ENCODE peak calls at places on chromosomes 16 and 17, in four cellular contexts. P, E, J and N are unnamed samples.

GRCh38 chr16:86143666-86144065 is 244.7 kb downstream of the IRF8 start:
- DNase-seq in J (no peak), P (no peak), E (no peak), N (no peak)

GRCh38 chr17:35313875-35314409 is 59.5 kb downstream of the SLFN11 start:
- DNase-seq in P (no peak), J (no peak), E (no peak), N (no peak)

GRCh38 chr17:29076087-29076486 is 33.1 kb downstream of the PIPOX start:
- DNase-seq in E (no peak), P (no peak), J (no peak), N (no peak)

GRCh38 chr16:29710227-29711219 is 31.5 kb downstream of the QPRT start:
- DNase-seq in J (peak), P (peak), E (no peak), N (peak)

GRCh38 chr17:1179635-1180433 is at the start of gene ABR:
- DNase-seq in P (no peak), E (no peak), J (peak), N (no peak)

GRCh38 chr17:19263621-19264010 is 26.4 kb downstream of the EPN2 start:
- DNase-seq in J (peak), E (no peak), P (no peak), N (no peak)

GRCh38 chr16:30947533-30948086 is 1.3 kb upstream of the ORAI3 start:
- DNase-seq in E (no peak), J (no peak), P (no peak), N (no peak)

GRCh38 chr16:79388396-79388795 is 212.1 kb downstream of the MAF start:
- DNase-seq in E (no peak), P (no peak), J (no peak), N (no peak)

GRCh38 chr16:66042341-66042740 is 324.1 kb upstream of the CDH5 start:
- DNase-seq in E (no peak), J (no peak), P (no peak), N (no peak)

GRCh38 chr16:81754810-81755209 is 24.3 kb upstream of the PLCG2 start:
- DNase-seq in J (no peak), P (no peak), E (no peak), N (no peak)

GRCh38 chr16:3004319-3004718 is 8.4 kb upstream of the CLDN9 start:
- DNase-seq in J (no peak), P (peak), E (no peak), N (no peak)

GRCh38 chr17:57490446-57490845 is 234.1 kb downstream of the MSI2 start:
- DNase-seq in P (no peak), E (no peak), J (no peak), N (no peak)

GRCh38 chr17:57489321-57489720 is 233.0 kb downstream of the MSI2 start:
- DNase-seq in P (no peak), E (no peak), J (no peak), N (no peak)

GRCh38 chr17:57486978-57487377 is 230.7 kb downstream of the MSI2 start:
- DNase-seq in J (no peak), P (peak), E (no peak), N (no peak)

GRCh38 chr17:57487552-57487951 is 231.2 kb downstream of the MSI2 start:
- DNase-seq in E (no peak), P (peak), J (no peak), N (no peak)

GRCh38 chr17:57488856-57489255 is 232.5 kb downstream of the MSI2 start:
- DNase-seq in J (no peak), P (no peak), E (no peak), N (no peak)
- H3K27ac ChIP-seq in J (no peak), P (peak), E (peak), N (peak)

GRCh38 chr16:55329791-55330190 is 5.8 kb downstream of the IRX6 start:
- DNase-seq in J (no peak), P (no peak), E (no peak), N (no peak)

GRCh38 chr16:55328611-55329569 is 4.9 kb downstream of the IRX6 start:
- DNase-seq in P (no peak), E (no peak), J (no peak), N (no peak)

GRCh38 chr16:55330726-55331647 is 7.0 kb downstream of the IRX6 start:
- DNase-seq in E (no peak), P (no peak), J (no peak), N (no peak)

GRCh38 chr16:55333690-55334089 is 9.7 kb downstream of the IRX6 start:
- DNase-seq in E (no peak), P (no peak), J (no peak), N (no peak)

DNA sequence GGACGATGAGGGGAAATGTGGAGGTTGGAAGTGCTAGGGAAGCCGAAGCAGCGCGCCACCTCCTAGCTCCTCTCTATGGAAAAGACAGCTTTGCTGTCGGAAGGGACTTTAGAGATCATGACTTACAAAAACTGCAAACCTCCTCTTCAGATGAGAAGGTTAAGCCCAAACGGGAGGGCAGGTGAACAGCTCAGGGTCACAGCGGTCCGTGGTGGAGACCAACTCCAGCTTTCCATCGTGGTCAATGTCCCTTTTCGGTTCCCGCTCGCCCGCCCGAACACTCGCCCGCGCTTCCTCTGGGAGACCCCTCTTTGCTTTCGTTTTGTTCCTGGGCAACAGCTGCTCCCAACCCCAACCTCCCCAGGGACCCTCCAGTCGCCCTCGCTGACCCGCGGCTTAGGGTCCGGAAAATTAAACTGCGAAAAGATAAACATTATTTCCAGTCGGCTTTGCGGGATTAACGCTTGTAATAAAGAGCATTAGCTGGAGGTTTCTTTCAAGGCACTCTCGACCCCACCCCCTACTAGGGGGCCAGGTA is 7.7 kb downstream of the IRX6 start:
- DNase-seq in E (no peak), P (no peak), J (no peak), N (no peak)
- H3K27ac ChIP-seq in E (no peak), P (no peak), J (no peak), N (no peak)

GRCh38 chr17:10106067-10106466 is 92.3 kb downstream of the GAS7 start:
- DNase-seq in P (no peak), E (no peak), J (no peak), N (no peak)
- H3K27ac ChIP-seq in P (no peak), E (no peak), J (peak), N (no peak)

GRCh38 chr17:40442392-40443195 is 656 bp upstream of the IGFBP4 start:
- DNase-seq in E (no peak), P (no peak), J (no peak), N (no peak)
- H3K27ac ChIP-seq in E (no peak), P (peak), J (no peak), N (no peak)

DNA sequence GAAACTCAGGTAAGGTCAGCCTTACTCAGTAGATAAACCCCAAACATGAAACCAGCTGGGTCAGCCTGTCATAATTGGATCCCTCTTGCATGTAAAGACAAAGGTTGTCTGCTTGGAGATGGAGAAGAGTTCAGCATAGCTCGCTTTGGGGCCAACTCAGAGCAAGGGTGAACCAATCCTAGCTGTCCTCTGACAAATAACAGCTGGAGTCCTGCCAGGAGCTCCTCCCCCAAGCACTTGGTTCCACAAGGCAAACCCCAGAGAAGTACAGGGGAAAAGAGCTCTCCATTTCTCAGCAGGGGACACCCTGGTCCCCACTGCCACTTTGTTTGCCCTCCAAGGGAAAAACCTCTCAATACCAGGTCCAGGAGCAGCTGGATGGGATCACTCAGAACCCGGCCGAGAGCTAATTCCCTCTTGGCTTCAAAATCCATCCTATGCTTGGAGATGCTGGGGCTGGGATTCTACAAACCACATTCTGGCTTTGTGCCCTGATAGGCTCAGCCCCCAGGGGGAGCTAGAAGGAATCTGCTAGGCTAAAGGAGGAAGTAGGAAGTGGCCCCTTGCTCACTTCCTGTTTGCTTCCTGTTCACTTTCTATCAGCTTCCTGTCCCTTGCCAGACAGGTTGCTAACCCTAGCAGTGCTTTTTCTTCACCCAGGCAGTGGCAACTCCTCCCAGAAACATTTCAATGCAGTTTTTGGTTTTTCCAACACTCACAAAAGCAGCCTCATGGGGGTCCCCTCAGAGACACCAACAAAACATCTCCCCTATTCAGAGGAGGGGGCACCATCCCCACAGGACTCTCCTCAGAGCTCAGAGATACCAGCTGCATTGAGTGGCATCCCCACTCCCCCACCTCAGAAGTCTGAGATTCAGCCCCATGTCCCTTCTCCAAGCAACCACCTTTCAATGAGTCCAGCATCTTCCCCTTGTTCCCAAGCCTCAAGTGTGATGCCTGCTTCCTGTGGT is 30.7 kb downstream of the CDRT4 start:
- DNase-seq in J (peak), P (peak), E (peak), N (peak)
- H3K27ac ChIP-seq in J (peak), P (no peak), E (peak), N (peak)

GRCh38 chr16:23357761-23358290 is 55.7 kb downstream of the SCNN1B start:
- DNase-seq in P (no peak), J (no peak), E (no peak), N (no peak)
- H3K27ac ChIP-seq in P (no peak), J (no peak), E (no peak), N (no peak)

GRCh38 chr17:72565758-72566157 is 444.9 kb downstream of the SOX9 start:
- DNase-seq in E (no peak), J (no peak), P (no peak), N (no peak)
- H3K27ac ChIP-seq in E (no peak), J (no peak), P (no peak), N (no peak)

DNA sequence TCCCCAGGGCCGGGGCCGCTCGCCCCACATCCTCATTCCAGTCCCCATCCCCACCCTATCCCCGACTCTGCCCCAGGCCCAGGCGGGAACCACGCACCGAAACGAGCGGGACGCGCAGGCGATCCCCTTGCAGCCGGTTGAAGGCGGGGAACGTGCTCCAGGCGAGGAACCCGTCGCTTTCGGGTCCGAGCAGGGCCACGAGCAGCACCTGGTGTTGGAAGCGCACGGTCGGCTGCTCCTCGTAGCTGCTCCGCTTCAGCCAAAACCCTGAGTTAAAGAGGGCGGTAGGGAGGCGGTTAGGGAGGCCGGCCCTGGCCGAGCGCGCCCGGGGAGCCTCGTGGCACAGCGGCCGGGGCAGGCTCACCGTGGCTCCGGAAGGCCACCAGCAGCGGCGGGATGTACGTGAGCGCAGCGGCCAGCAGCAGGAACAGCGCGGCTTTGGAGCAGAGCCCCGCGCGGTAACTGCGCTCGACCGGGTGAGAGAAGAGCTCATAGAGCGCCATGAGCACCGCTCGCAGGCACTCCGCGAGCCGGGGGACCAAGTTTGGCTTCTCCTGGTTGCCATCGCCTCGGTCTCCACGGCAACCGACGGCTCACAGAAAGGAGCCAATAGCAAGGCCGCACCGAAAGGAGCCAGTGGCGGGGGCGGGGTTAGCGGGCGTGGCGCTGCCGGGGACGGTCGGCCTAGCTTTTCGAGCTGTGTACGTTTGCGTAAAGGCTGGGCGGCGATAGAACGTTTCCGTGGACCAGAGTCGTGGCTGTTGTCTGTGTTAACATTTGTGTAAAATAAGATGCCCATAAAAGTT is at the start of gene TMEM231:
- DNase-seq in E (peak), P (peak), J (peak), N (peak)
- H3K27ac ChIP-seq in E (peak), P (peak), J (peak), N (peak)